ENCODE peak calls at places on chromosome 6, in six cellular contexts. L is CD4-positive, alpha-beta memory T cell; H is neural crest cell; T is HS-27A; N is T-cell; D is IMR-90. I is an unnamed sample.

GRCh38 chr6:140012146-140012545 is 637.7 kb upstream of the CITED2 start:
- DNase-seq in L (no peak), H (no peak), T (no peak), N (no peak), D (no peak), I (no peak)

GRCh38 chr6:129766959-129767728 is 57.2 kb upstream of the ARHGAP18 start:
- DNase-seq in L (peak), H (peak), T (no peak), N (peak), D (peak), I (peak)

GRCh38 chr6:13914346-13914745 is 10.4 kb upstream of the RNF182 start:
- DNase-seq in L (no peak), H (no peak), T (no peak), N (no peak), D (peak), I (no peak)

GRCh38 chr6:125094563-125094962 is 59.0 kb upstream of the TPD52L1 start:
- DNase-seq in L (no peak), H (no peak), T (no peak), N (no peak), D (peak), I (no peak)

GRCh38 chr6:41288025-41288777 is 1.7 kb upstream of the TREM1 start:
- DNase-seq in L (no peak), H (no peak), T (no peak), N (no peak), D (peak), I (peak)

GRCh38 chr6:151649835-151650234 is 156.0 kb downstream of the CCDC170 start:
- DNase-seq in L (no peak), H (no peak), T (no peak), N (no peak), D (no peak), I (no peak)

GRCh38 chr6:169145476-169145875 is 108.2 kb downstream of the THBS2 start:
- DNase-seq in L (no peak), H (no peak), T (no peak), N (no peak), D (peak), I (no peak)

GRCh38 chr6:135180458-135181332 is at the start of gene MYB:
- DNase-seq in L (peak), H (peak), T (peak), N (peak), D (peak), I (peak)

GRCh38 chr6:21438986-21439352 is 154.6 kb upstream of the SOX4 start:
- DNase-seq in L (no peak), H (no peak), T (no peak), N (no peak), D (no peak), I (no peak)

GRCh38 chr6:144912474-144912873 is 627.3 kb downstream of the UTRN start:
- DNase-seq in L (no peak), H (no peak), T (no peak), N (no peak), D (peak), I (no peak)

GRCh38 chr6:6925391-6926164 is 182.2 kb upstream of the RREB1 start:
- DNase-seq in L (no peak), H (no peak), T (no peak), N (no peak), D (peak), I (no peak)

GRCh38 chr6:156865019-156865629 is 87.9 kb downstream of the ARID1B start:
- DNase-seq in L (no peak), H (no peak), T (no peak), N (no peak), D (peak), I (no peak)

GRCh38 chr6:155120034-155120433 is 124.9 kb downstream of the TIAM2 start:
- DNase-seq in L (no peak), H (no peak), T (no peak), N (no peak), D (no peak), I (no peak)

GRCh38 chr6:11387702-11388101 is 149.8 kb upstream of the TMEM170B start:
- DNase-seq in L (no peak), H (no peak), T (no peak), N (no peak), D (no peak), I (no peak)

GRCh38 chr6:390914-391558 is 516 bp upstream of the IRF4 start:
- DNase-seq in L (no peak), H (no peak), T (no peak), N (no peak), D (no peak), I (peak)

GRCh38 chr6:126767741-126768140 is 350.7 kb upstream of the RSPO3 start:
- DNase-seq in L (no peak), H (no peak), T (no peak), N (no peak), D (no peak), I (no peak)

GRCh38 chr6:93790976-93791375 is 371.6 kb upstream of the EPHA7 start:
- DNase-seq in L (no peak), H (no peak), T (no peak), N (no peak), D (no peak), I (no peak)

GRCh38 chr6:84685983-84686584 is 78.3 kb downstream of the TBX18 start:
- DNase-seq in L (no peak), H (peak), T (peak), N (no peak), D (peak), I (peak)

GRCh38 chr6:113894712-113895674 is 37.8 kb downstream of the MARCKS start:
- DNase-seq in L (no peak), H (no peak), T (no peak), N (no peak), D (peak), I (no peak)

GRCh38 chr6:155883334-155883731 is 427.7 kb upstream of the NOX3 start:
- DNase-seq in L (no peak), H (no peak), T (no peak), N (no peak), D (no peak), I (no peak)

GRCh38 chr6:33812669-33813068 is 8.9 kb upstream of the MLN start:
- DNase-seq in L (no peak), H (peak), T (peak), N (peak), D (peak), I (peak)

GRCh38 chr6:15320683-15321082 is 74.8 kb downstream of the JARID2 start:
- DNase-seq in L (no peak), H (no peak), T (no peak), N (no peak), D (peak), I (no peak)

I was measured in RPMI8226.